ENCODE peak calls at places on chromosomes 11 and 22, in eight cellular contexts. One of them, this sample, is unnamed.

GRCh38 chr11:28146123-28146751 is 38.0 kb downstream of the METTL15 start:
- DNase-seq in lung: no peak
- DNase-seq in neural progenitor cell: peak; percentile 10
- DNase-seq in HFF-Myc: peak; percentile 68
- DNase-seq in GM12865: no peak
- DNase-seq in transverse colon: no peak
- DNase-seq in HCT116: peak; percentile 90
- DNase-seq in cardiac fibroblast: peak; percentile 79
- DNase-seq in this sample: peak; percentile 90

GRCh38 chr22:42338502-42338901 is 68.0 kb upstream of the TCF20 start:
- DNase-seq in lung: no peak
- DNase-seq in neural progenitor cell: no peak
- DNase-seq in HFF-Myc: no peak
- DNase-seq in GM12865: no peak
- DNase-seq in transverse colon: peak; percentile 65
- DNase-seq in HCT116: no peak
- DNase-seq in cardiac fibroblast: no peak
- DNase-seq in this sample: no peak

GRCh38 chr22:39266398-39267030 is 21.7 kb upstream of the PDGFB start:
- DNase-seq in lung: no peak
- DNase-seq in neural progenitor cell: no peak
- DNase-seq in HFF-Myc: no peak
- DNase-seq in GM12865: peak; percentile 96
- DNase-seq in transverse colon: no peak
- DNase-seq in HCT116: no peak
- DNase-seq in cardiac fibroblast: peak; percentile 60
- DNase-seq in this sample: peak; percentile 50

GRCh38 chr11:86388198-86388597 is 13.5 kb downstream of the CCDC81 start:
- DNase-seq in lung: no peak
- DNase-seq in neural progenitor cell: no peak
- DNase-seq in HFF-Myc: no peak
- DNase-seq in GM12865: no peak
- DNase-seq in transverse colon: no peak
- DNase-seq in HCT116: no peak
- DNase-seq in cardiac fibroblast: no peak
- DNase-seq in this sample: no peak

GRCh38 chr11:68264741-68265540 is 6.8 kb downstream of the C11orf24 start:
- DNase-seq in lung: no peak
- DNase-seq in neural progenitor cell: no peak
- DNase-seq in HFF-Myc: no peak
- DNase-seq in GM12865: no peak
- DNase-seq in transverse colon: no peak
- DNase-seq in HCT116: no peak
- DNase-seq in cardiac fibroblast: no peak
- DNase-seq in this sample: no peak

GRCh38 chr11:44728491-44728910 is 1.7 kb downstream of the TSPAN18 start:
- DNase-seq in lung: no peak
- DNase-seq in neural progenitor cell: peak; percentile 75
- DNase-seq in HFF-Myc: no peak
- DNase-seq in GM12865: no peak
- DNase-seq in transverse colon: no peak
- DNase-seq in HCT116: no peak
- DNase-seq in cardiac fibroblast: no peak
- DNase-seq in this sample: no peak

GRCh38 chr11:69636512-69636866 is 4.5 kb upstream of the CCND1 start:
- DNase-seq in lung: peak; percentile 70
- DNase-seq in neural progenitor cell: peak; percentile 93
- DNase-seq in HFF-Myc: peak; percentile 85
- DNase-seq in GM12865: no peak
- DNase-seq in transverse colon: peak; percentile 73
- DNase-seq in HCT116: peak; percentile 80
- DNase-seq in cardiac fibroblast: peak; percentile 93
- DNase-seq in this sample: peak; percentile 94

GRCh38 chr11:44731685-44732411 is 5.1 kb downstream of the TSPAN18 start:
- DNase-seq in lung: no peak
- DNase-seq in neural progenitor cell: no peak
- DNase-seq in HFF-Myc: no peak
- DNase-seq in GM12865: no peak
- DNase-seq in transverse colon: no peak
- DNase-seq in HCT116: no peak
- DNase-seq in cardiac fibroblast: no peak
- DNase-seq in this sample: no peak

GRCh38 chr11:66789097-66789890 is 53.9 kb upstream of the RCE1 start:
- DNase-seq in lung: no peak
- DNase-seq in neural progenitor cell: no peak
- DNase-seq in HFF-Myc: no peak
- DNase-seq in GM12865: no peak
- DNase-seq in transverse colon: no peak
- DNase-seq in HCT116: no peak
- DNase-seq in cardiac fibroblast: no peak
- DNase-seq in this sample: peak; percentile 2

GRCh38 chr11:45803981-45804805 is 756 bp upstream of the SLC35C1 start:
- DNase-seq in lung: peak; percentile 80
- DNase-seq in neural progenitor cell: peak; percentile 79
- DNase-seq in HFF-Myc: no peak
- DNase-seq in GM12865: peak; percentile 56
- DNase-seq in transverse colon: peak; percentile 94
- DNase-seq in HCT116: no peak
- DNase-seq in cardiac fibroblast: peak; percentile 64
- DNase-seq in this sample: peak; percentile 47

GRCh38 chr22:20656902-20657836 is 116.7 kb upstream of the SERPIND1 start:
- DNase-seq in lung: no peak
- DNase-seq in neural progenitor cell: no peak
- DNase-seq in HFF-Myc: no peak
- DNase-seq in GM12865: no peak
- DNase-seq in transverse colon: no peak
- DNase-seq in HCT116: peak; percentile 6
- DNase-seq in cardiac fibroblast: no peak
- DNase-seq in this sample: no peak

GRCh38 chr11:16669799-16670415 is 68.5 kb upstream of the C11orf58 start:
- DNase-seq in lung: no peak
- DNase-seq in neural progenitor cell: no peak
- DNase-seq in HFF-Myc: peak; percentile 14
- DNase-seq in GM12865: no peak
- DNase-seq in transverse colon: no peak
- DNase-seq in HCT116: peak; percentile 34
- DNase-seq in cardiac fibroblast: peak; percentile 23
- DNase-seq in this sample: no peak

GRCh38 chr11:31560842-31561476 is 51.4 kb downstream of the ELP4 start:
- DNase-seq in lung: no peak
- DNase-seq in neural progenitor cell: no peak
- DNase-seq in HFF-Myc: no peak
- DNase-seq in GM12865: no peak
- DNase-seq in transverse colon: no peak
- DNase-seq in HCT116: no peak
- DNase-seq in cardiac fibroblast: no peak
- DNase-seq in this sample: no peak

GRCh38 chr11:70399681-70400112 is 1.4 kb downstream of the CTTN start:
- DNase-seq in lung: peak; percentile 84
- DNase-seq in neural progenitor cell: peak; percentile 50
- DNase-seq in HFF-Myc: peak; percentile 72
- DNase-seq in GM12865: no peak
- DNase-seq in transverse colon: peak; percentile 74
- DNase-seq in HCT116: peak; percentile 87
- DNase-seq in cardiac fibroblast: peak; percentile 96
- DNase-seq in this sample: peak; percentile 96

GRCh38 chr22:43131773-43132501 is 11.3 kb downstream of the MCAT start:
- DNase-seq in lung: no peak
- DNase-seq in neural progenitor cell: no peak
- DNase-seq in HFF-Myc: no peak
- DNase-seq in GM12865: no peak
- DNase-seq in transverse colon: no peak
- DNase-seq in HCT116: no peak
- DNase-seq in cardiac fibroblast: no peak
- DNase-seq in this sample: no peak

GRCh38 chr11:126361400-126361799 is 5.9 kb downstream of the ST3GAL4 start:
- DNase-seq in lung: no peak
- DNase-seq in neural progenitor cell: no peak
- DNase-seq in HFF-Myc: no peak
- DNase-seq in GM12865: no peak
- DNase-seq in transverse colon: no peak
- DNase-seq in HCT116: no peak
- DNase-seq in cardiac fibroblast: no peak
- DNase-seq in this sample: no peak

GRCh38 chr22:27779650-27780049 is 21.9 kb downstream of the MN1 start:
- DNase-seq in lung: no peak
- DNase-seq in neural progenitor cell: no peak
- DNase-seq in HFF-Myc: no peak
- DNase-seq in GM12865: no peak
- DNase-seq in transverse colon: no peak
- DNase-seq in HCT116: no peak
- DNase-seq in cardiac fibroblast: no peak
- DNase-seq in this sample: no peak

GRCh38 chr11:93740031-93740801 is 1.1 kb downstream of the TAF1D start:
- DNase-seq in lung: peak; percentile 44
- DNase-seq in neural progenitor cell: peak; percentile 23
- DNase-seq in HFF-Myc: no peak
- DNase-seq in GM12865: peak; percentile 80
- DNase-seq in transverse colon: peak; percentile 19
- DNase-seq in HCT116: no peak
- DNase-seq in cardiac fibroblast: peak; percentile 29
- DNase-seq in this sample: peak; percentile 34

GRCh38 chr11:32706985-32707736 is 87.3 kb downstream of the CCDC73 start:
- DNase-seq in lung: no peak
- DNase-seq in neural progenitor cell: no peak
- DNase-seq in HFF-Myc: peak; percentile 25
- DNase-seq in GM12865: peak; percentile 30
- DNase-seq in transverse colon: no peak
- DNase-seq in HCT116: peak; percentile 44
- DNase-seq in cardiac fibroblast: peak; percentile 52
- DNase-seq in this sample: peak; percentile 47

GRCh38 chr22:19353363-19354131 is 62.0 kb upstream of the CLTCL1 start:
- DNase-seq in lung: no peak
- DNase-seq in neural progenitor cell: no peak
- DNase-seq in HFF-Myc: no peak
- DNase-seq in GM12865: no peak
- DNase-seq in transverse colon: no peak
- DNase-seq in HCT116: no peak
- DNase-seq in cardiac fibroblast: no peak
- DNase-seq in this sample: no peak

GRCh38 chr11:34890089-34890488 is 26.1 kb downstream of the APIP start:
- DNase-seq in lung: no peak
- DNase-seq in neural progenitor cell: no peak
- DNase-seq in HFF-Myc: no peak
- DNase-seq in GM12865: no peak
- DNase-seq in transverse colon: no peak
- DNase-seq in HCT116: no peak
- DNase-seq in cardiac fibroblast: peak; percentile 15
- DNase-seq in this sample: no peak

GRCh38 chr11:112902411-112903011 is 58.7 kb upstream of the NCAM1 start:
- DNase-seq in lung: no peak
- DNase-seq in neural progenitor cell: no peak
- DNase-seq in HFF-Myc: no peak
- DNase-seq in GM12865: no peak
- DNase-seq in transverse colon: no peak
- DNase-seq in HCT116: no peak
- DNase-seq in cardiac fibroblast: no peak
- DNase-seq in this sample: no peak

GRCh38 chr11:16293204-16293681 is 63.1 kb downstream of the SOX6 start:
- DNase-seq in lung: no peak
- DNase-seq in neural progenitor cell: no peak
- DNase-seq in HFF-Myc: no peak
- DNase-seq in GM12865: no peak
- DNase-seq in transverse colon: no peak
- DNase-seq in HCT116: no peak
- DNase-seq in cardiac fibroblast: peak; percentile 17
- DNase-seq in this sample: no peak

GRCh38 chr11:119377112-119377901 is 4.2 kb downstream of the USP2 start:
- DNase-seq in lung: no peak
- DNase-seq in neural progenitor cell: no peak
- DNase-seq in HFF-Myc: no peak
- DNase-seq in GM12865: no peak
- DNase-seq in transverse colon: no peak
- DNase-seq in HCT116: no peak
- DNase-seq in cardiac fibroblast: no peak
- DNase-seq in this sample: no peak
- TF ChIP-seq CTCF in lung: no peak
- TF ChIP-seq CTCF in neural progenitor cell: no peak
- TF ChIP-seq CTCF in HFF-Myc: no peak
- TF ChIP-seq CTCF in GM12865: no peak
- TF ChIP-seq CTCF in transverse colon: no peak
- TF ChIP-seq CTCF in HCT116: no peak
- TF ChIP-seq CTCF in cardiac fibroblast: no peak
- TF ChIP-seq CTCF in this sample: no peak

GRCh38 chr11:59154585-59154984 is 11.9 kb downstream of the FAM111A start:
- DNase-seq in lung: no peak
- DNase-seq in neural progenitor cell: no peak
- DNase-seq in HFF-Myc: no peak
- DNase-seq in GM12865: no peak
- DNase-seq in transverse colon: no peak
- DNase-seq in HCT116: no peak
- DNase-seq in cardiac fibroblast: no peak
- DNase-seq in this sample: peak; percentile 31

GRCh38 chr11:59152312-59152967 is 9.8 kb downstream of the FAM111A start:
- DNase-seq in lung: no peak
- DNase-seq in neural progenitor cell: no peak
- DNase-seq in HFF-Myc: no peak
- DNase-seq in GM12865: peak; percentile 86
- DNase-seq in transverse colon: no peak
- DNase-seq in HCT116: no peak
- DNase-seq in cardiac fibroblast: no peak
- DNase-seq in this sample: no peak

GRCh38 chr11:59157433-59157832 is 14.5 kb upstream of the DTX4 start:
- DNase-seq in lung: no peak
- DNase-seq in neural progenitor cell: no peak
- DNase-seq in HFF-Myc: no peak
- DNase-seq in GM12865: no peak
- DNase-seq in transverse colon: no peak
- DNase-seq in HCT116: no peak
- DNase-seq in cardiac fibroblast: no peak
- DNase-seq in this sample: no peak

GRCh38 chr11:59164028-59164427 is 7.9 kb upstream of the DTX4 start:
- DNase-seq in lung: no peak
- DNase-seq in neural progenitor cell: no peak
- DNase-seq in HFF-Myc: no peak
- DNase-seq in GM12865: no peak
- DNase-seq in transverse colon: no peak
- DNase-seq in HCT116: no peak
- DNase-seq in cardiac fibroblast: no peak
- DNase-seq in this sample: no peak

GRCh38 chr11:59158206-59159068 is 13.5 kb upstream of the DTX4 start:
- DNase-seq in lung: peak; percentile 59
- DNase-seq in neural progenitor cell: peak; percentile 83
- DNase-seq in HFF-Myc: peak; percentile 29
- DNase-seq in GM12865: peak; percentile 86
- DNase-seq in transverse colon: peak; percentile 58
- DNase-seq in HCT116: peak; percentile 47
- DNase-seq in cardiac fibroblast: peak; percentile 84
- DNase-seq in this sample: no peak
- H3K4me3 ChIP-seq in lung: no peak overlapping the region
- H3K4me3 ChIP-seq in neural progenitor cell: no peak overlapping the region
- H3K4me3 ChIP-seq in HFF-Myc: no peak overlapping the region
- H3K4me3 ChIP-seq in GM12865: no peak overlapping the region
- H3K4me3 ChIP-seq in transverse colon: no peak overlapping the region
- H3K4me3 ChIP-seq in HCT116: no peak overlapping the region
- H3K4me3 ChIP-seq in cardiac fibroblast: no peak overlapping the region
- H3K4me3 ChIP-seq in this sample: peak overlapping the region; percentile 5

GRCh38 chr22:38071421-38072321 is 12.3 kb downstream of the SLC16A8 start:
- DNase-seq in lung: no peak
- DNase-seq in neural progenitor cell: no peak
- DNase-seq in HFF-Myc: no peak
- DNase-seq in GM12865: no peak
- DNase-seq in transverse colon: no peak
- DNase-seq in HCT116: no peak
- DNase-seq in cardiac fibroblast: no peak
- DNase-seq in this sample: no peak
- TF ChIP-seq CTCF in lung: no peak
- TF ChIP-seq CTCF in neural progenitor cell: no peak
- TF ChIP-seq CTCF in HFF-Myc: no peak
- TF ChIP-seq CTCF in GM12865: no peak
- TF ChIP-seq CTCF in transverse colon: no peak
- TF ChIP-seq CTCF in HCT116: no peak
- TF ChIP-seq CTCF in cardiac fibroblast: no peak
- TF ChIP-seq CTCF in this sample: no peak

GRCh38 chr11:1694064-1694845 is 2.7 kb upstream of the KRTAP5-6 start:
- DNase-seq in lung: peak; percentile 86
- DNase-seq in neural progenitor cell: peak; percentile 94
- DNase-seq in HFF-Myc: peak; percentile 24
- DNase-seq in GM12865: peak; percentile 82
- DNase-seq in transverse colon: peak; percentile 91
- DNase-seq in HCT116: peak; percentile 57
- DNase-seq in cardiac fibroblast: peak; percentile 82
- DNase-seq in this sample: peak; percentile 58
- H3K4me3 ChIP-seq in lung: no peak overlapping the region
- H3K4me3 ChIP-seq in neural progenitor cell: peak overlapping the region; percentile 48
- H3K4me3 ChIP-seq in HFF-Myc: no peak overlapping the region
- H3K4me3 ChIP-seq in GM12865: no peak overlapping the region
- H3K4me3 ChIP-seq in transverse colon: peak overlapping the region; percentile 55
- H3K4me3 ChIP-seq in HCT116: peak overlapping the region; percentile 70
- H3K4me3 ChIP-seq in cardiac fibroblast: no peak overlapping the region
- H3K4me3 ChIP-seq in this sample: no peak overlapping the region

This sample was measured in foreskin fibroblast.